ENCODE peak calls at places on chromosomes 3 and 15, in ten cellular contexts. P is psoas muscle, C is NB4, G is HepG2, A is breast epithelium, K is H7, D is AG04449, Z is ascending aorta, V is heart left ventricle, E is endodermal cell. S is an unnamed sample.

GRCh38 chr3:141273700-141274410 is 42.2 kb downstream of the PXYLP1 start:
- DNase-seq in P (no peak), C (no peak), G (no peak), A (no peak), K (no peak), D (no peak), Z (no peak), V (no peak), E (no peak), S (no peak)

GRCh38 chr15:95995375-95996168 is 334.9 kb upstream of the NR2F2 start:
- DNase-seq in P (no peak), C (no peak), G (no peak), A (no peak), K (no peak), D (no peak), Z (no peak), V (no peak), E (no peak), S (no peak)

GRCh38 chr15:91468861-91469260 is 368.8 kb downstream of the SV2B start:
- DNase-seq in P (no peak), C (no peak), G (no peak), A (no peak), K (peak), D (no peak), Z (no peak), V (no peak), E (peak), S (no peak)

GRCh38 chr15:34338347-34338746 is 766 bp upstream of the SLC12A6 start:
- DNase-seq in P (no peak), C (no peak), G (no peak), A (no peak), K (no peak), D (no peak), Z (no peak), V (no peak), E (no peak), S (no peak)

GRCh38 chr3:190178779-190179178 is 58.1 kb upstream of the P3H2 start:
- DNase-seq in P (no peak), C (no peak), G (no peak), A (no peak), K (no peak), D (no peak), Z (no peak), V (no peak), E (no peak), S (no peak)

GRCh38 chr3:187522293-187522692 is 147.9 kb downstream of the SST start:
- DNase-seq in P (no peak), C (no peak), G (no peak), A (no peak), K (no peak), D (no peak), Z (no peak), V (no peak), E (no peak), S (no peak)

GRCh38 chr3:176872771-176873209 is 324.5 kb downstream of the TBL1XR1 start:
- DNase-seq in P (no peak), C (peak), G (peak), A (peak), K (peak), D (no peak), Z (no peak), V (no peak), E (peak), S (peak)

GRCh38 chr3:114756506-114757279 is 390.4 kb downstream of the ZBTB20 start:
- DNase-seq in P (no peak), C (no peak), G (no peak), A (no peak), K (no peak), D (no peak), Z (no peak), V (no peak), E (no peak), S (no peak)

GRCh38 chr15:98805434-98806274 is 157.3 kb downstream of the IGF1R start:
- DNase-seq in P (no peak), C (peak), G (peak), A (no peak), K (peak), D (no peak), Z (no peak), V (no peak), E (peak), S (peak)

GRCh38 chr3:179446501-179446900 is 4.8 kb downstream of the GNB4 start:
- DNase-seq in P (no peak), C (peak), G (peak), A (no peak), K (no peak), D (no peak), Z (no peak), V (no peak), E (no peak), S (peak)

GRCh38 chr3:10702961-10703740 is 112.9 kb upstream of the SLC6A11 start:
- DNase-seq in P (no peak), C (peak), G (no peak), A (no peak), K (peak), D (no peak), Z (no peak), V (no peak), E (peak), S (peak)

GRCh38 chr15:77311618-77312398 is 108.1 kb downstream of the PEAK1 start:
- DNase-seq in P (no peak), C (no peak), G (peak), A (no peak), K (no peak), D (no peak), Z (no peak), V (no peak), E (no peak), S (no peak)

GRCh38 chr3:195738274-195739044 is 17.7 kb downstream of the MUC20 start:
- DNase-seq in P (no peak), C (no peak), G (no peak), A (no peak), K (peak), D (no peak), Z (no peak), V (peak), E (no peak), S (no peak)

GRCh38 chr3:170162630-170163029 is 18.9 kb downstream of the PHC3 start:
- DNase-seq in P (no peak), C (no peak), G (no peak), A (no peak), K (no peak), D (no peak), Z (no peak), V (no peak), E (no peak), S (no peak)

GRCh38 chr15:79282371-79283251 is at the start of gene ANKRD34C:
- DNase-seq in P (no peak), C (no peak), G (no peak), A (no peak), K (peak), D (no peak), Z (no peak), V (peak), E (peak), S (no peak)

GRCh38 chr15:95558131-95558530 is 772.4 kb upstream of the NR2F2 start:
- DNase-seq in P (no peak), C (no peak), G (no peak), A (no peak), K (no peak), D (no peak), Z (no peak), V (no peak), E (no peak), S (no peak)

GRCh38 chr15:84821501-84822021 is 4.4 kb downstream of the ALPK3 start:
- DNase-seq in P (no peak), C (peak), G (peak), A (no peak), K (no peak), D (no peak), Z (no peak), V (no peak), E (no peak), S (no peak)

GRCh38 chr3:150074697-150075416 is 104.2 kb upstream of the PFN2 start:
- DNase-seq in P (no peak), C (no peak), G (no peak), A (no peak), K (no peak), D (no peak), Z (no peak), V (no peak), E (no peak), S (no peak)

GRCh38 chr3:8727793-8728517 is 5.6 kb upstream of the CAV3 start:
- DNase-seq in P (no peak), C (no peak), G (no peak), A (no peak), K (no peak), D (no peak), Z (no peak), V (no peak), E (no peak), S (no peak)

GRCh38 chr15:75073197-75073596 is 49.8 kb downstream of the PPCDC start:
- DNase-seq in P (no peak), C (peak), G (no peak), A (no peak), K (no peak), D (no peak), Z (no peak), V (no peak), E (no peak), S (no peak)

GRCh38 chr15:47184003-47184404 is 533.3 kb upstream of the SEMA6D start:
- DNase-seq in P (peak), C (no peak), G (no peak), A (no peak), K (peak), D (no peak), Z (no peak), V (peak), E (no peak), S (no peak)

GRCh38 chr15:48330855-48331795 is at the start of gene DUT:
- DNase-seq in P (peak), C (peak), G (peak), A (peak), K (peak), D (no peak), Z (peak), V (peak), E (peak), S (peak)

GRCh38 chr15:54082836-54083492 is 104.7 kb downstream of the UNC13C start:
- DNase-seq in P (no peak), C (peak), G (peak), A (no peak), K (peak), D (no peak), Z (no peak), V (no peak), E (peak), S (peak)

GRCh38 chr15:98451268-98451667 is 197.1 kb upstream of the IGF1R start:
- DNase-seq in P (no peak), C (no peak), G (no peak), A (no peak), K (no peak), D (no peak), Z (no peak), V (no peak), E (no peak), S (no peak)

GRCh38 chr3:172103724-172104123 is 64.3 kb downstream of the FNDC3B start:
- DNase-seq in P (no peak), C (no peak), G (no peak), A (no peak), K (no peak), D (peak), Z (no peak), V (no peak), E (no peak), S (no peak)

GRCh38 chr15:67945951-67946700 is 106.3 kb upstream of the RNU6-1 start:
- DNase-seq in P (no peak), C (peak), G (peak), A (peak), K (peak), D (no peak), Z (no peak), V (no peak), E (peak), S (peak)

GRCh38 chr3:79926522-79926921 is 158.7 kb upstream of the ROBO1 start:
- DNase-seq in P (no peak), C (no peak), G (no peak), A (no peak), K (no peak), D (no peak), Z (no peak), V (no peak), E (no peak), S (no peak)

GRCh38 chr3:12270976-12271375 is 17.9 kb upstream of the PPARG start:
- DNase-seq in P (no peak), C (no peak), G (no peak), A (no peak), K (no peak), D (no peak), Z (no peak), V (no peak), E (no peak), S (no peak)

GRCh38 chr3:32283304-32283703 is 44.8 kb downstream of the CMTM8 start:
- DNase-seq in P (peak), C (peak), G (no peak), A (no peak), K (no peak), D (no peak), Z (no peak), V (peak), E (peak), S (no peak)

GRCh38 chr3:133940536-133940935 is 44.9 kb upstream of the RAB6B start:
- DNase-seq in P (no peak), C (no peak), G (no peak), A (peak), K (no peak), D (no peak), Z (peak), V (no peak), E (no peak), S (no peak)

GRCh38 chr3:172334743-172335142 is 113.5 kb downstream of the GHSR start:
- DNase-seq in P (no peak), C (no peak), G (no peak), A (peak), K (no peak), D (no peak), Z (no peak), V (no peak), E (no peak), S (no peak)

GRCh38 chr15:60973637-60974415 is 255.3 kb downstream of the RORA start:
- DNase-seq in P (no peak), C (no peak), G (no peak), A (no peak), K (no peak), D (peak), Z (no peak), V (no peak), E (peak), S (no peak)

GRCh38 chr3:2853627-2854026 is 256.5 kb downstream of the IL5RA start:
- DNase-seq in P (no peak), C (no peak), G (no peak), A (no peak), K (no peak), D (no peak), Z (no peak), V (no peak), E (no peak), S (no peak)

GRCh38 chr3:14884665-14885064 is 62.7 kb upstream of the NR2C2 start:
- DNase-seq in P (no peak), C (no peak), G (no peak), A (no peak), K (no peak), D (no peak), Z (no peak), V (no peak), E (no peak), S (peak)

GRCh38 chr3:14883226-14883625 is 64.2 kb upstream of the NR2C2 start:
- DNase-seq in P (no peak), C (no peak), G (no peak), A (no peak), K (no peak), D (no peak), Z (no peak), V (no peak), E (no peak), S (peak)

GRCh38 chr3:14889188-14889587 is 58.2 kb upstream of the NR2C2 start:
- DNase-seq in P (no peak), C (no peak), G (no peak), A (no peak), K (no peak), D (no peak), Z (no peak), V (no peak), E (no peak), S (no peak)

GRCh38 chr3:14885307-14885706 is 62.1 kb upstream of the NR2C2 start:
- DNase-seq in P (no peak), C (no peak), G (no peak), A (no peak), K (no peak), D (no peak), Z (no peak), V (no peak), E (no peak), S (peak)

GRCh38 chr3:14886101-14886500 is 61.3 kb upstream of the NR2C2 start:
- DNase-seq in P (no peak), C (no peak), G (no peak), A (no peak), K (no peak), D (no peak), Z (no peak), V (no peak), E (no peak), S (peak)
- H3K4me3 ChIP-seq in P (no peak), C (no peak), G (no peak), A (no peak), K (no peak), D (no peak), Z (no peak), V (no peak), E (no peak), S (peak)

GRCh38 chr3:58175098-58175428 is 35.7 kb downstream of the DNASE1L3 start:
- DNase-seq in P (no peak), C (no peak), G (no peak), A (no peak), K (no peak), D (no peak), Z (no peak), V (no peak), E (no peak), S (no peak)
- H3K4me3 ChIP-seq in P (no peak), C (no peak), G (peak), A (no peak), K (no peak), D (no peak), Z (no peak), V (no peak), E (no peak), S (no peak)

GRCh38 chr3:50241163-50241562 is 5.2 kb downstream of the GNAI2 start:
- DNase-seq in P (no peak), C (no peak), G (no peak), A (no peak), K (peak), D (no peak), Z (no peak), V (no peak), E (peak), S (no peak)

GRCh38 chr3:50239649-50240048 is 3.6 kb downstream of the GNAI2 start:
- DNase-seq in P (no peak), C (no peak), G (no peak), A (no peak), K (peak), D (no peak), Z (no peak), V (no peak), E (peak), S (no peak)

GRCh38 chr3:50243552-50243895 is 7.5 kb downstream of the GNAI2 start:
- DNase-seq in P (no peak), C (no peak), G (no peak), A (no peak), K (no peak), D (no peak), Z (no peak), V (no peak), E (no peak), S (no peak)

GRCh38 chr3:50242778-50243551 is 7.0 kb downstream of the GNAI2 start:
- DNase-seq in P (peak), C (peak), G (no peak), A (no peak), K (peak), D (no peak), Z (peak), V (peak), E (peak), S (no peak)

DNA sequence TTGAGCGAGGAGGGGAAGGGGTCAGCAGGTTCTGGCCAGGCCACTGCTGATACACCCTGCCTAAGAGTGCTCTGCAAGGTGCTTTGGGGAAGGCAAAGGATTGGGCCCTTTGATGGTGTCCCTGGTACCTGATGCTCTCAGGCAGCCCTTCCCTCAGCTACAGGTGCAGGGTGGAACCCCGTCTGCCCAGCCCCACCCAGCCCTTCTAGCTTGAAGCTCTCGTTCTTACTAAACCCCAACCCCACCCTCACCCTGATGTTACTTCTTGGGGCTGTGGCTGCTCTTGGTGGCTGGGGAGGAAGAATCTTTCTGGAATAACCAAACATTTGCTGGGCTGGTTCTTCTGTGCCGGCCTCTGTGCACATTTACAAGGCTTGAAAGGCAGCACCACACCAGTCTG is 6.4 kb downstream of the GNAI2 start:
- DNase-seq in P (no peak), C (no peak), G (no peak), A (no peak), K (no peak), D (no peak), Z (no peak), V (no peak), E (no peak), S (no peak)
- H3K4me3 ChIP-seq in P (peak), C (no peak), G (no peak), A (no peak), K (no peak), D (no peak), Z (peak), V (peak), E (no peak), S (no peak)

GRCh38 chr15:33083232-33084006 is 111.1 kb downstream of the FMN1 start:
- DNase-seq in P (no peak), C (no peak), G (no peak), A (no peak), K (no peak), D (no peak), Z (no peak), V (no peak), E (peak), S (no peak)
- H3K4me3 ChIP-seq in P (no peak), C (no peak), G (no peak), A (no peak), K (no peak), D (no peak), Z (no peak), V (no peak), E (no peak), S (no peak)

DNA sequence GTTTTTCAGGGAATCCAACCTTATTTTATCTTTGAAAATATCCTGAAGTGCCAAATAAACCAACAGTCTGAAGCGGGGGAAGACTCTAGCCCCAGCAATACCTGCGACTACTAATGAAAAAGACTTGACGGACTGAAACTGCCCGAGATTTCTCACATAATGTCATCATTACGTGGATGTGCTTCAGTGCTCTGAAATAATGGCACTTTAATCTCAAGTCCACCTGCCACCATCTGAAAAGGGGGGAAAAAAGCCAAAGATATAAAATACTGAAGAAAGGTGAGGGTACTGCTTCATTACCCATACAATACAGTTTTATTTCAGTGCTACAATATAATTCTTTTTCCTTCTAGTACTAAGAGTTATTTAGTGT is 64.3 kb upstream of the ATP2C1 start:
- DNase-seq in P (no peak), C (no peak), G (no peak), A (no peak), K (no peak), D (no peak), Z (no peak), V (no peak), E (no peak), S (no peak)
- H3K4me3 ChIP-seq in P (no peak), C (no peak), G (no peak), A (no peak), K (no peak), D (no peak), Z (no peak), V (no peak), E (no peak), S (no peak)

DNA sequence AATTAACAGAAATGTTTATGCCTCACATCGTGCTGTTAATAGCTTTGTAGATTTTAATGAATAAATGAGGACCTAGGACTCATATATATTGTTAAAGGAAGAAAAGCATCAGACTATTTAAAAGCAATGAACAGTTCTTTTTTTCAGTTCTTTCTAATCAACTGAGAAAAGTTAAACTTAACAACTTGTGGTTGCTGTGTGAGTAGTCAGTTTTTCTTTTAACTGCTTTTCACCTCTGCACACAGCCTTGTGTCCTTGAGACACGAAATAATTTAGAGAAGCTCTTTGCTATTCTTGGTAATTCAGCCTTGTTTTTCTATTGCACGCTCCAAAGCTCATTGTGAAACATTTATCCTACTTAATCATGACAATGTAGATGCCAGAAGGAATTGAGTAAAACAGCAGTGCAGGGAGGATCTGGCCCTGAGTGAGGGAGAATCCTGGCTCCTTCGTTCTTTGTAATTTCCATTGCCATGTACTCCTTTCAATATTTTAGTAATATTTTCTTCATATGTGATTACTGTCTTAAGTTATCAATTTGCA is 499.0 kb downstream of the PYDC2 start:
- DNase-seq in P (no peak), C (no peak), G (no peak), A (no peak), K (no peak), D (no peak), Z (no peak), V (no peak), E (no peak), S (no peak)
- H3K4me3 ChIP-seq in P (no peak), C (no peak), G (no peak), A (no peak), K (no peak), D (no peak), Z (no peak), V (no peak), E (no peak), S (no peak)

GRCh38 chr3:155335955-155336354 is 42.5 kb upstream of the STRIT1 start:
- DNase-seq in P (no peak), C (no peak), G (no peak), A (no peak), K (no peak), D (no peak), Z (no peak), V (no peak), E (no peak), S (no peak)
- H3K4me3 ChIP-seq in P (no peak), C (no peak), G (no peak), A (no peak), K (no peak), D (no peak), Z (no peak), V (no peak), E (no peak), S (no peak)

S was measured in Jurkat, Clone E6-1.